ENCODE peak calls at places on chromosomes 2 and 18, in eight cellular contexts. J is stomach; L is CD8-positive, alpha-beta T cell; U is CD4-positive, alpha-beta T cell; B is neural progenitor cell; A is left lung; X is kidney; Y is SJSA1. T is an unnamed sample.

GRCh38 chr2:130796280-130796679 is 40.4 kb upstream of the ARHGEF4 start:
- DNase-seq in U (no peak), Y (no peak), X (no peak), L (no peak), B (peak; percentile 23), J (no peak), A (no peak), T (no peak)

GRCh38 chr2:157269922-157270321 is 12.4 kb downstream of the GALNT5 start:
- DNase-seq in L (no peak), A (no peak), J (no peak), U (no peak), Y (no peak), X (no peak), B (no peak), T (no peak)

GRCh38 chr18:79634593-79634992 is 45.0 kb upstream of the CTDP1 start:
- DNase-seq in B (no peak), Y (peak; percentile 46), U (no peak), X (peak; percentile 51), A (no peak), J (no peak), L (no peak), T (no peak)

GRCh38 chr2:56580242-56580641 is 396.5 kb downstream of the CCDC85A start:
- DNase-seq in Y (peak; percentile 65), L (no peak), A (no peak), B (no peak), X (no peak), J (no peak), U (no peak), T (no peak)

GRCh38 chr2:118565301-118565700 is 282.1 kb downstream of the EN1 start:
- DNase-seq in J (no peak), Y (no peak), U (no peak), X (no peak), A (no peak), L (no peak), B (no peak), T (no peak)

GRCh38 chr18:23032030-23032582 is 99.0 kb downstream of the RBBP8 start:
- DNase-seq in B (no peak), L (no peak), X (no peak), J (no peak), A (no peak), Y (peak; percentile 90), U (no peak), T (no peak)

GRCh38 chr2:183078163-183078466 is 432 bp upstream of the DUSP19 start:
- DNase-seq in J (no peak), B (no peak), X (peak; percentile 67), U (no peak), A (no peak), Y (no peak), L (no peak), T (no peak)

GRCh38 chr18:38076346-38077053 is 510.9 kb upstream of the CELF4 start:
- DNase-seq in L (no peak), B (no peak), Y (no peak), J (no peak), A (no peak), X (no peak), U (no peak), T (no peak)

GRCh38 chr2:153195342-153195741 is 283.2 kb downstream of the RPRM start:
- DNase-seq in U (no peak), B (no peak), X (peak; percentile 29), Y (no peak), L (no peak), J (no peak), A (peak; percentile 34), T (no peak)

GRCh38 chr18:36398419-36398818 is 100.9 kb downstream of the FHOD3 start:
- DNase-seq in B (no peak), X (no peak), A (no peak), Y (no peak), L (no peak), U (no peak), J (no peak), T (no peak)

GRCh38 chr18:62518460-62519375 is 4.1 kb upstream of the ZCCHC2 start:
- DNase-seq in L (no peak), U (no peak), A (no peak), X (no peak), Y (no peak), J (no peak), B (no peak), T (no peak)

GRCh38 chr2:150296795-150297546 is 190.5 kb downstream of the RND3 start:
- DNase-seq in A (no peak), U (no peak), J (no peak), B (no peak), Y (peak; percentile 59), X (no peak), L (no peak), T (no peak)

GRCh38 chr18:60176271-60176670 is 196.3 kb downstream of the MC4R start:
- DNase-seq in B (no peak), Y (peak; percentile 9), U (no peak), L (no peak), J (no peak), A (no peak), X (no peak), T (no peak)

GRCh38 chr2:101759162-101759561 is 61.7 kb downstream of the MAP4K4 start:
- DNase-seq in J (no peak), U (no peak), X (no peak), L (no peak), A (no peak), B (no peak), Y (peak; percentile 94), T (no peak)
- H3K27ac ChIP-seq in J (peak overlapping the region; percentile 64), U (no peak overlapping the region), X (no peak overlapping the region), L (no peak overlapping the region), A (peak overlapping the region; percentile 16), B (no peak overlapping the region), Y (peak overlapping the region; percentile 98), T (no peak overlapping the region)

GRCh38 chr18:3626927-3627240 is 176.9 kb downstream of the TGIF1 start:
- DNase-seq in X (no peak), L (no peak), B (no peak), U (no peak), J (no peak), Y (no peak), A (no peak), T (no peak)
- H3K27ac ChIP-seq in X (no peak overlapping the region), L (no peak overlapping the region), B (no peak overlapping the region), U (no peak overlapping the region), J (no peak overlapping the region), Y (no peak overlapping the region), A (no peak overlapping the region), T (no peak overlapping the region)

GRCh38 chr2:239443102-239443620 is 42.3 kb upstream of the HDAC4 start:
- DNase-seq in L (no peak), X (peak; percentile 58), Y (no peak), A (no peak), B (no peak), U (no peak), J (no peak), T (no peak)

GRCh38 chr2:239443666-239444567 is 43.1 kb upstream of the HDAC4 start:
- DNase-seq in L (no peak), U (no peak), X (peak; percentile 46), A (no peak), B (no peak), Y (no peak), J (no peak), T (no peak)

GRCh38 chr2:239444626-239445625 is 44.1 kb upstream of the HDAC4 start:
- DNase-seq in L (no peak), X (peak; percentile 20), J (no peak), U (no peak), B (peak; percentile 33), Y (no peak), A (peak; percentile 81), T (peak; percentile 84)

GRCh38 chr2:239442192-239442591 is 41.4 kb upstream of the HDAC4 start:
- DNase-seq in X (no peak), L (no peak), J (no peak), A (no peak), Y (no peak), B (no peak), U (no peak), T (no peak)

GRCh38 chr2:239445771-239446524 is 45.1 kb upstream of the HDAC4 start:
- DNase-seq in U (no peak), B (no peak), A (no peak), X (peak; percentile 49), J (no peak), Y (no peak), L (no peak), T (peak; percentile 75)
- H3K27ac ChIP-seq in U (no peak overlapping the region), B (no peak overlapping the region), A (peak overlapping the region; percentile 63), X (no peak overlapping the region), J (peak overlapping the region; percentile 1), Y (no peak overlapping the region), L (no peak overlapping the region), T (peak overlapping the region; percentile 98)

DNA sequence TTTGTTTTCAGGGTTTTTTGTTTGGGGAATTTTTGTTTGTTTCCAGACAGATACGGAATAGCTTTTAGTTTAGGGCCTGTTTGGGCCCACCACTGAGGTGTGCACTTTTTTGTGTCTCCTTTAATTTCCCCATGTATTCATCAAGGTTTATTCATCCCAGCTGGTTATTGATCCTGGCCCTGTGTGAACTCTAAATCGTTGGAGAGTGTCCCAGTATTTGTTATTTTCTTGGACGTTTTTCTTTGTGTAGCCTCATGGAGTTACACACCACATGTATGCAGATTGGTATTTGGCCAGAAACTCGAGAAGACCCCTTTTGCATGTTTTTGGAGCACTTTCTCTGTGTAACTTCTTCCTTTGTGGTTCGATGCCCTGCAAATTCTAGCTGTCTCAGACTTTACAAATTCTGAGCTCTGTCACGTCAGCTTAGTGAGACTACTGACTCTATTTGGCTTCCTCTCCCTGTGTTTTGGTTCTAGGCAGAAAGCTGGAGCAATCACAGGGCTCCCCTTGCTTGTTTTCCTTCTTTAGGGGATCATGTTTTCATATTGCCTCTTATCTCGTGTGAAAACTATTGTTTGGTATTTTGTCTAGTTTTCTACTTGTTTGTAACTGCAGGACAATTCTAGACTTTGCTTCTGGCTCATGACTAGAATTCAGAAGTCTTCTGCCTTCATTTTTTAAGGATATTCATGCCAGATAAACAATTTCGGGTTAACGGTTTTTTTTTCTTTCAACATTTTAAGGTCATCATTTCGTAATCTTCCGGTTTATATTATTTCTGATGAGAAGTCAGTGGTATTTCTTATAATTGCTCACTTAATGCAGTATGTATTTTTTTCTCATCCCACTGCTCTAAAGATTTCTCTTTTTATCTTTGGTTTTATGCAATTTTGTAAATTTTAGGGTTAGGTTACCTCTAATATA is 198.5 kb downstream of the MCFD2 start:
- DNase-seq in U (no peak), B (no peak), L (no peak), A (no peak), Y (peak; percentile 43), J (no peak), X (no peak), T (no peak)
- H3K27ac ChIP-seq in U (no peak overlapping the region), B (peak overlapping the region; percentile 16), L (no peak overlapping the region), A (no peak overlapping the region), Y (peak overlapping the region; percentile 55), J (peak overlapping the region; percentile 64), X (no peak overlapping the region), T (no peak overlapping the region)

GRCh38 chr2:219388127-219388844 is 574 bp upstream of the DNPEP start:
- DNase-seq in X (peak; percentile 100), J (peak; percentile 99), L (peak; percentile 99), Y (peak; percentile 83), U (peak; percentile 99), B (peak; percentile 97), A (peak; percentile 100), T (peak; percentile 100)
- H3K27ac ChIP-seq in X (peak overlapping the region; percentile 66), J (peak overlapping the region; percentile 96), L (peak overlapping the region; percentile 40), Y (no peak overlapping the region), U (peak overlapping the region; percentile 64), B (no peak overlapping the region), A (peak overlapping the region; percentile 84), T (peak overlapping the region; percentile 43)

DNA sequence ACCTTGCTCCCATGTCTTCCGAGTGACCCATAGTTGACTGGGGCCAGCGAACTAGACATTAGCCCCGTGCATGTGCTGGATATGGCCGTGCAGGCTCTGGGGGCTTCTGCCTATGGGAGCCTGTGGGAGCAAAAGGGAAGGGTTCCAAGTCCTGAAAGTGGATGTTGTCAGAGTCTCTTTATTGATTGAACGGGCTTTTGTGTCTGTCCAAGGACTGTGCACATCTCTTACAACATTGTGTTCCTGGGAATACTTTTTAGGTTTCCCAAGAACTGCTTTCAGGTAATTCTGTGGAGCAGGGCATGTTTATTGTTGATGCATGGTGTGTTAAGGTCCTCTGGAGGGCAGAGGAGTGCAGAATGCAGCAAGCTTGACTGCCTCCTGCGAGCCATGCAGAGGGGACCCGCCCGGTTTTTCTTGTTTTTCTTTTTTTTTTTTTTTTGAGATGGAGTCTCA is 5.0 kb downstream of the RNF144A start:
- DNase-seq in X (no peak), A (no peak), L (no peak), U (no peak), J (no peak), B (peak; percentile 27), Y (no peak), T (no peak)
- H3K27ac ChIP-seq in X (no peak overlapping the region), A (no peak overlapping the region), L (no peak overlapping the region), U (no peak overlapping the region), J (no peak overlapping the region), B (no peak overlapping the region), Y (no peak overlapping the region), T (peak overlapping the region; percentile 26)